ENCODE peak calls at places on chromosomes 7 and 10, in six cellular contexts. P is lower lobe of right lung; V is K562; U is C1 segment of cervical spinal cord; A is activated T-cell treated with anti-CD3 and anti-CD28 coated beads, Interleukin-2, amount 50 U/mL, for 72 hours; D is renal cortical epithelial cell. G is an unnamed sample.

GRCh38 chr7:152987673-152988072 is 228.1 kb downstream of the ACTR3B start:
- DNase-seq in U (no peak), D (no peak), P (no peak), V (no peak), A (no peak), G (no peak)

GRCh38 chr7:2886900-2887299 is 42.8 kb upstream of the GNA12 start:
- DNase-seq in A (peak; percentile 51), V (peak; percentile 79), U (no peak), P (no peak), D (peak; percentile 71), G (peak; percentile 77)

GRCh38 chr7:150848111-150848510 is 4.2 kb upstream of the AOC1 start:
- DNase-seq in U (no peak), A (no peak), V (no peak), P (no peak), D (no peak), G (no peak)

GRCh38 chr7:33790746-33791145 is 114.6 kb upstream of the BMPER start:
- DNase-seq in P (no peak), A (no peak), U (no peak), D (no peak), V (no peak), G (no peak)

GRCh38 chr10:5666324-5667220 is at the start of gene ASB13:
- DNase-seq in P (peak; percentile 85), D (no peak), A (peak; percentile 47), U (peak; percentile 63), V (peak; percentile 81), G (peak; percentile 62)

GRCh38 chr10:126480648-126481047 is 92.4 kb upstream of the ADAM12 start:
- DNase-seq in P (no peak), U (no peak), D (no peak), V (no peak), A (no peak), G (no peak)

GRCh38 chr10:90857635-90858488 is at the start of gene HTR7:
- DNase-seq in U (peak; percentile 45), P (peak; percentile 73), D (no peak), A (peak; percentile 75), V (peak; percentile 60), G (peak; percentile 38)

GRCh38 chr7:15280078-15280734 is 281.6 kb downstream of the AGMO start:
- DNase-seq in P (no peak), V (no peak), A (no peak), U (no peak), D (no peak), G (no peak)

GRCh38 chr7:103989200-103989784 is at the start of gene RELN:
- DNase-seq in D (no peak), A (peak; percentile 7), V (peak; percentile 86), P (no peak), U (no peak), G (peak; percentile 44)

GRCh38 chr10:119267384-119267783 is 60.0 kb downstream of the GRK5 start:
- DNase-seq in U (no peak), D (no peak), P (no peak), A (no peak), V (no peak), G (no peak)

GRCh38 chr7:151199196-151199874 is 11.0 kb downstream of the H2BK1 start:
- DNase-seq in A (no peak), D (no peak), P (no peak), V (no peak), U (peak; percentile 19), G (no peak)

GRCh38 chr10:105056413-105056812 is 415.3 kb downstream of the SORCS3 start:
- DNase-seq in D (no peak), A (no peak), V (no peak), U (no peak), P (no peak), G (no peak)

GRCh38 chr10:86862373-86862772 is 95.0 kb downstream of the MMRN2 start:
- DNase-seq in D (no peak), A (no peak), U (no peak), P (no peak), V (no peak), G (no peak)

GRCh38 chr7:47720141-47720906 is 138.4 kb upstream of the TNS3 start:
- DNase-seq in U (no peak), A (no peak), D (no peak), P (no peak), V (no peak), G (no peak)

GRCh38 chr10:104318810-104319684 is 19.2 kb downstream of the ITPRIP start:
- DNase-seq in U (no peak), A (no peak), P (peak; percentile 54), V (no peak), D (no peak), G (no peak)

GRCh38 chr10:62038609-62039190 is 137.2 kb downstream of the ARID5B start:
- DNase-seq in A (peak; percentile 80), P (peak; percentile 77), V (peak; percentile 79), D (peak; percentile 75), U (peak; percentile 32), G (peak; percentile 75)

GRCh38 chr7:4799508-4800268 is 24.3 kb downstream of the AP5Z1 start:
- DNase-seq in V (peak; percentile 62), P (peak; percentile 48), D (no peak), A (no peak), U (no peak), G (no peak)

GRCh38 chr7:111137296-111138195 is 46.6 kb downstream of the LRRN3 start:
- DNase-seq in A (peak; percentile 45), V (no peak), P (peak; percentile 30), U (no peak), D (no peak), G (peak; percentile 34)

GRCh38 chr7:151993977-151994676 is 31.3 kb upstream of the GALNT11 start:
- DNase-seq in D (no peak), U (no peak), A (peak; percentile 46), V (no peak), P (no peak), G (peak; percentile 34)

GRCh38 chr7:150335101-150335773 is 6.2 kb downstream of the RARRES2 start:
- DNase-seq in A (no peak), P (no peak), V (no peak), D (no peak), U (no peak), G (no peak)

GRCh38 chr10:113933894-113934532 is 79.6 kb downstream of the NHLRC2 start:
- DNase-seq in U (no peak), A (no peak), P (no peak), V (no peak), D (no peak), G (no peak)

GRCh38 chr10:74047871-74048270 is 50.0 kb downstream of the VCL start:
- DNase-seq in P (no peak), V (no peak), D (peak; percentile 75), A (no peak), U (no peak), G (no peak)

GRCh38 chr7:132141109-132141508 is 435.2 kb downstream of the PLXNA4 start:
- DNase-seq in V (no peak), D (no peak), A (no peak), U (no peak), P (no peak), G (no peak)

GRCh38 chr10:18689498-18689897 is 30.3 kb downstream of the ARL5B start:
- DNase-seq in D (peak; percentile 52), A (no peak), U (no peak), V (peak; percentile 9), P (no peak), G (peak; percentile 31)

GRCh38 chr7:98054585-98054984 is 52.1 kb upstream of the LMTK2 start:
- DNase-seq in V (no peak), A (no peak), U (no peak), P (no peak), D (peak; percentile 11), G (peak; percentile 31)

GRCh38 chr10:78203915-78204818 is 170.5 kb downstream of the RPS24 start:
- DNase-seq in A (no peak), U (no peak), V (no peak), D (no peak), P (peak; percentile 62), G (peak; percentile 17)

GRCh38 chr7:6092953-6093354 is 61.8 kb downstream of the ANKRD61 start:
- DNase-seq in V (no peak), U (no peak), P (no peak), D (no peak), A (no peak), G (no peak)

GRCh38 chr10:36574212-36574611 is 551.2 kb upstream of the ANKRD30A start:
- DNase-seq in A (no peak), V (no peak), P (no peak), U (no peak), D (peak; percentile 11), G (no peak)